ENCODE peak calls at places on chromosomes 11 and 22, in ten cellular contexts. F is skeletal muscle cell; W is ovary; E is transverse colon; K is stomach; X is Jurkat, Clone E6-1; D is CD8-positive, alpha-beta memory T cell; O is SJSA1; V is testis; J is retinal pigment epithelial cell. L is an unnamed sample.

GRCh38 chr22:47045691-47046410 is 283.4 kb downstream of the TBC1D22A start:
- DNase-seq in F (no peak), W (peak; percentile 5), E (no peak), K (no peak), X (no peak), D (peak; percentile 38), O (no peak), V (no peak), J (no peak), L (no peak)

GRCh38 chr11:2891901-2892214 is 6.3 kb upstream of the CDKN1C start:
- DNase-seq in F (no peak), W (peak; percentile 81), E (no peak), K (peak; percentile 82), X (no peak), D (no peak), O (peak; percentile 60), V (peak; percentile 65), J (no peak), L (no peak)

GRCh38 chr22:20578192-20578591 is 70.8 kb downstream of the MED15 start:
- DNase-seq in F (no peak), W (no peak), E (no peak), K (peak; percentile 73), X (no peak), D (no peak), O (no peak), V (no peak), J (no peak), L (no peak)

GRCh38 chr11:78660451-78660850 is 85.8 kb upstream of the NARS2 start:
- DNase-seq in F (no peak), W (no peak), E (no peak), K (no peak), X (no peak), D (no peak), O (no peak), V (no peak), J (no peak), L (no peak)

GRCh38 chr11:86569109-86569508 is 103.3 kb downstream of the ME3 start:
- DNase-seq in F (no peak), W (no peak), E (no peak), K (no peak), X (no peak), D (no peak), O (no peak), V (no peak), J (no peak), L (no peak)

GRCh38 chr11:106309070-106309684 is 231.7 kb downstream of the AASDHPPT start:
- DNase-seq in F (no peak), W (no peak), E (no peak), K (no peak), X (no peak), D (no peak), O (no peak), V (no peak), J (no peak), L (no peak)

GRCh38 chr11:130144721-130145327 is 14.8 kb upstream of the ST14 start:
- DNase-seq in F (no peak), W (no peak), E (no peak), K (no peak), X (no peak), D (no peak), O (no peak), V (no peak), J (peak; percentile 29), L (no peak)

GRCh38 chr11:9716275-9717039 is 52.6 kb downstream of the SWAP70 start:
- DNase-seq in F (peak; percentile 75), W (no peak), E (no peak), K (no peak), X (no peak), D (no peak), O (no peak), V (peak; percentile 27), J (no peak), L (no peak)

GRCh38 chr22:22716136-22716535 is 71.7 kb downstream of the GGTLC2 start:
- DNase-seq in F (no peak), W (no peak), E (no peak), K (no peak), X (no peak), D (no peak), O (no peak), V (no peak), J (no peak), L (no peak)
- H3K4me3 ChIP-seq in F (no peak overlapping the region), W (no peak overlapping the region), E (no peak overlapping the region), K (no peak overlapping the region), X (no peak overlapping the region), D (no peak overlapping the region), O (no peak overlapping the region), V (no peak overlapping the region), J (no peak overlapping the region), L (no peak overlapping the region)

DNA sequence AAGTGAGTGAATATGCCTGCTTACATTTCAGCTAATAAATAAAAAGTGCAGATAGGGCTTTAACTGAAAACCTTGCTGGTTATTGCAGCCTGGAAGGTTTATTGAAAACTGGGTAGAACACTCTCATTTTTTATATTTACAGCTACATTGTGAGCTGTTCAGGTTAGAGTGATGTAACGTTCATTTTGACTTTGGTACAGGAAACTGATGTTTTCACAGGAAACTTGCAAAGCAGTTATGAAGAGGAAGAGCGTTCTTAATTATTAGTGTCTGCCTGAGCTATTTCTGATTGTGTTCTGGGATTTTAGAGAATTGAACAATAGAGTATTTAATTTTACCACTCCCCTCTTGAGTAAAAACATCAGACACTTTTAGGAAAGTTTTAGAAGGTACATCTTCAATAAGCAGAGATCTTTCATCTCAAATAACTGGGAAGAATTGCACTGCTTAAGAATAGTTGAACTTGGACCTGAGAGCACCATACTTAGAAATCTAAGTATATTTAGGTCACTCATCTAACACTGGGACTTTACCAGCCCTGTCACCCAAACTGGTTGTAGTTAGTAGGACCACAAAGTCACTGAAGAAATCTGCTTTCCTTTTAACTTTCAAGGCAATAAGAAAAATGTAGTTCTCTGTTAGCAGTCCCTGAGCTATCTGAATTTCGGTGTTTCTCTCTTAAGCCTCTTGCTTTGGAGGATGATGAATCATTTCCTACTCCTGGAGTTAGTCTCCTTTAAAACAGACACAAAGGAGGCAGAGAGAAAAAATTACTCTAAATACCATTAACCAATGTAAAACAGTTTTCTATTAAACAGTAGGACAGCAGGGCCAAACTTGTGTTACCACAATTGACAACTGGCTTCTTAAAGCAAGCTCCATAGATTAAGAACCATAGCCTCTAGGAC is 128.6 kb upstream of the DDI1 start:
- DNase-seq in F (peak; percentile 18), W (no peak), E (no peak), K (no peak), X (no peak), D (no peak), O (peak; percentile 28), V (no peak), J (no peak), L (no peak)
- H3K4me3 ChIP-seq in F (no peak overlapping the region), W (no peak overlapping the region), E (no peak overlapping the region), K (no peak overlapping the region), X (no peak overlapping the region), D (no peak overlapping the region), O (no peak overlapping the region), V (no peak overlapping the region), J (no peak overlapping the region), L (no peak overlapping the region)

GRCh38 chr11:69775163-69775755 is at the start of gene FGF4:
- DNase-seq in F (no peak), W (no peak), E (no peak), K (no peak), X (no peak), D (no peak), O (no peak), V (no peak), J (no peak), L (no peak)

GRCh38 chr11:69772646-69773045 is 2.5 kb downstream of the FGF4 start:
- DNase-seq in F (no peak), W (no peak), E (no peak), K (no peak), X (no peak), D (no peak), O (no peak), V (no peak), J (no peak), L (no peak)

GRCh38 chr11:69771466-69771865 is 3.7 kb downstream of the FGF4 start:
- DNase-seq in F (no peak), W (no peak), E (no peak), K (no peak), X (no peak), D (no peak), O (no peak), V (no peak), J (no peak), L (no peak)

GRCh38 chr11:69773626-69774353 is 1.4 kb downstream of the FGF4 start:
- DNase-seq in F (no peak), W (no peak), E (no peak), K (no peak), X (no peak), D (no peak), O (no peak), V (no peak), J (no peak), L (no peak)

DNA sequence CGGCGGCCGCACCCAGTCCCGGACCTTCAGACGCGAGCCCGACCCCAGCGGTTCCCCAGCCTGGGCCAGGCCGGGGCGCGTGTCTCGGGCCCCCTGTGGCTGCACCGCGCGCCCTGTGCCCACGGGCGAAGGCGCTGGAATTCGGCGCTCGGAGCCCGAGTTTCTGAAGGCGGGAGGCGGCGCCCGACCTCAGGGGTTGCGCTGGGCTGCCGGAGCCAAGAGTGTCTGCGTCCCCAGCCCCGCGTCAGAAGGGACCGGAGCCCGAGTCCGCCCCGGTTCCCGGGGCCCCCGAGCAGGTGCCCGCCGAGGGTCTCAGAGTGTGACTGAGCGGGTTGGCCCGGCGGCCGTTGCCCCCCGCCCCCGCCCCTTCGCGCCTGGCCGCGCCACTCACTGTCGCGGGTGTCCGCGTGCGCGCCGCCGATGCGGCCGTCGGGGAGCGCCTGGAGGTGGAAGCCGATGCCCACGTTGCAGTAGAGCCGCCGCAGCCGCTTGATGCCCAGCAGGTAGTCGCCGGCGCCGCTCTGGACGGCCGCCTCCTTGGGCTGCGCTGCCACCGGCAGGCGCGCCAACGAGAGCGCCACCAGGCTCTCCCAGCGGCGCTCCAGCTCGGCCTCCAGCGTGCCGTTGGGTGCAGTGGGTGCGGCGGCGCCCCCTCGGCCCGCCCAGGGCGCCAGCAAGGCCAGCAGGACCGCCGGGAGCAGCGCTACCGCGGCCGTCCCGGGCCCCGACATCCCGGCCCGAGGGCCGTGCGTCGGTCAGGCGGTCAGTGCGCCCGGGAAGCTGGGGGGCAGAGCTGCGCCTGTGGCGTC is 583 bp downstream of the FGF4 start:
- DNase-seq in F (no peak), W (no peak), E (no peak), K (no peak), X (no peak), D (no peak), O (no peak), V (no peak), J (no peak), L (no peak)
- H3K4me3 ChIP-seq in F (no peak overlapping the region), W (no peak overlapping the region), E (no peak overlapping the region), K (no peak overlapping the region), X (no peak overlapping the region), D (no peak overlapping the region), O (no peak overlapping the region), V (peak overlapping the region; percentile 34), J (no peak overlapping the region), L (no peak overlapping the region)

GRCh38 chr11:612961-613300 is 2.8 kb downstream of the IRF7 start:
- DNase-seq in F (no peak), W (no peak), E (no peak), K (no peak), X (no peak), D (no peak), O (no peak), V (no peak), J (no peak), L (no peak)

GRCh38 chr11:614583-615452 is 932 bp downstream of the IRF7 start:
- DNase-seq in F (no peak), W (peak; percentile 51), E (peak; percentile 61), K (peak; percentile 79), X (no peak), D (no peak), O (no peak), V (no peak), J (no peak), L (no peak)

GRCh38 chr11:615453-616319 is at the start of gene IRF7:
- DNase-seq in F (peak; percentile 54), W (peak; percentile 91), E (peak; percentile 98), K (peak; percentile 97), X (peak; percentile 68), D (peak; percentile 87), O (peak; percentile 82), V (peak; percentile 96), J (no peak), L (peak; percentile 41)

GRCh38 chr11:613369-613968 is 2.3 kb downstream of the IRF7 start:
- DNase-seq in F (no peak), W (peak; percentile 59), E (peak; percentile 92), K (peak; percentile 86), X (peak; percentile 32), D (peak; percentile 90), O (no peak), V (peak; percentile 89), J (no peak), L (no peak)

DNA sequence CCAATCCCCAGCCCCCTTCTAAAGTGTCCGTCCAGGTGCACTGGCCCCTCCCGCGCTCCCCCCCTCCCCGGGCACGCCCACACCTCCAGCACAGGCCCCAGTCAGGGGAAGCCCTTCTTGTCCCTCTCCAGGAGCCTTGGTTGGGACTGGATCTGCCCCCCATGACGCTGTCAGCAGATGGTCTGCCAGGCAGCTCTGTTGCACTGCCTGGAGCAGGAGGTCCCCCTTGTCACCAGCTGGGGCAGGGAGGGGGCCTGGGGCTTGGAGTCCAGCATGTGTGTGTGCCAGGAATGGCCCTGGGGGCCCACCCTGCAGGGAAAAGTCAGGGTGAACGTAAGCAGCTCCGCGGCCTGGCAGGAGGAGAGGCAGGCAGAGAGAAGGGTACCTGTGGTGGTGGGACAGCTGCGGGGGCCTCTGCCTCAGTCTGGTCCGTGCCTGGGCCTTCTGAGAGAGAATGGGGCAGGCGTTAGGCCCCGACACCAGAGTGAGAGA is 1.6 kb downstream of the IRF7 start:
- DNase-seq in F (no peak), W (peak; percentile 40), E (peak; percentile 32), K (no peak), X (no peak), D (no peak), O (no peak), V (no peak), J (no peak), L (no peak)
- H3K4me3 ChIP-seq in F (no peak overlapping the region), W (no peak overlapping the region), E (no peak overlapping the region), K (peak overlapping the region; percentile 83), X (no peak overlapping the region), D (no peak overlapping the region), O (no peak overlapping the region), V (no peak overlapping the region), J (no peak overlapping the region), L (no peak overlapping the region)